ENCODE peak calls at places on chromosomes 16 and 17, in six cellular contexts. One of them, this sample, is unnamed.

GRCh38 chr17:6509295-6509771 is 47.0 kb downstream of the PITPNM3 start:
- DNase-seq in nucleus accumbens: no peak
- DNase-seq in KBM-7: no peak
- DNase-seq in AG10803: no peak
- DNase-seq in fibroblast of mammary gland: peak
- DNase-seq in choroid plexus epithelial cell: peak
- DNase-seq in this sample: no peak

GRCh38 chr16:6081320-6081976 is 983.9 kb upstream of the EEF2KMT start:
- DNase-seq in nucleus accumbens: no peak
- DNase-seq in KBM-7: peak
- DNase-seq in choroid plexus epithelial cell: no peak
- DNase-seq in AG10803: no peak
- DNase-seq in fibroblast of mammary gland: no peak
- DNase-seq in this sample: no peak

GRCh38 chr17:42477173-42477572 is 18.5 kb downstream of the ATP6V0A1 start:
- DNase-seq in nucleus accumbens: no peak
- DNase-seq in choroid plexus epithelial cell: no peak
- DNase-seq in KBM-7: no peak
- DNase-seq in fibroblast of mammary gland: no peak
- DNase-seq in AG10803: no peak
- DNase-seq in this sample: no peak

GRCh38 chr16:55057866-55058265 is 127.2 kb downstream of the IRX5 start:
- DNase-seq in nucleus accumbens: no peak
- DNase-seq in choroid plexus epithelial cell: no peak
- DNase-seq in KBM-7: no peak
- DNase-seq in AG10803: no peak
- DNase-seq in fibroblast of mammary gland: no peak
- DNase-seq in this sample: no peak

GRCh38 chr17:13582776-13583414 is 18.8 kb downstream of the HS3ST3A1 start:
- DNase-seq in AG10803: peak
- DNase-seq in nucleus accumbens: no peak
- DNase-seq in KBM-7: no peak
- DNase-seq in fibroblast of mammary gland: no peak
- DNase-seq in choroid plexus epithelial cell: no peak
- DNase-seq in this sample: no peak

GRCh38 chr17:59561042-59561441 is 4.4 kb upstream of the DHX40 start:
- DNase-seq in choroid plexus epithelial cell: peak
- DNase-seq in KBM-7: peak
- DNase-seq in nucleus accumbens: no peak
- DNase-seq in AG10803: peak
- DNase-seq in fibroblast of mammary gland: peak
- DNase-seq in this sample: peak

GRCh38 chr17:37037590-37038155 is 88.9 kb downstream of the AATF start:
- DNase-seq in KBM-7: no peak
- DNase-seq in AG10803: peak
- DNase-seq in choroid plexus epithelial cell: no peak
- DNase-seq in nucleus accumbens: no peak
- DNase-seq in fibroblast of mammary gland: peak
- DNase-seq in this sample: no peak

GRCh38 chr17:43823350-43824084 is 9.4 kb downstream of the MPP3 start:
- DNase-seq in fibroblast of mammary gland: no peak
- DNase-seq in KBM-7: no peak
- DNase-seq in AG10803: no peak
- DNase-seq in choroid plexus epithelial cell: no peak
- DNase-seq in nucleus accumbens: no peak
- DNase-seq in this sample: no peak

GRCh38 chr17:47697948-47698711 is 4.2 kb downstream of the TBKBP1 start:
- DNase-seq in KBM-7: no peak
- DNase-seq in fibroblast of mammary gland: no peak
- DNase-seq in choroid plexus epithelial cell: no peak
- DNase-seq in AG10803: no peak
- DNase-seq in nucleus accumbens: no peak
- DNase-seq in this sample: no peak

GRCh38 chr16:20401475-20402016 is 3.0 kb downstream of the PDILT start:
- DNase-seq in choroid plexus epithelial cell: no peak
- DNase-seq in AG10803: no peak
- DNase-seq in nucleus accumbens: no peak
- DNase-seq in fibroblast of mammary gland: no peak
- DNase-seq in KBM-7: no peak
- DNase-seq in this sample: no peak

GRCh38 chr16:13109171-13109570 is 207.8 kb downstream of the SHISA9 start:
- DNase-seq in AG10803: no peak
- DNase-seq in nucleus accumbens: no peak
- DNase-seq in fibroblast of mammary gland: no peak
- DNase-seq in KBM-7: no peak
- DNase-seq in choroid plexus epithelial cell: no peak
- DNase-seq in this sample: no peak

GRCh38 chr16:83356266-83356665 is 451.5 kb upstream of the HSBP1 start:
- DNase-seq in fibroblast of mammary gland: peak
- DNase-seq in choroid plexus epithelial cell: peak
- DNase-seq in nucleus accumbens: no peak
- DNase-seq in KBM-7: peak
- DNase-seq in AG10803: peak
- DNase-seq in this sample: peak

GRCh38 chr16:31513126-31513525 is 4.9 kb upstream of the RUSF1 start:
- DNase-seq in nucleus accumbens: no peak
- DNase-seq in AG10803: peak
- DNase-seq in KBM-7: no peak
- DNase-seq in fibroblast of mammary gland: peak
- DNase-seq in choroid plexus epithelial cell: peak
- DNase-seq in this sample: no peak

GRCh38 chr17:57455063-57455914 is 199.0 kb downstream of the MSI2 start:
- DNase-seq in nucleus accumbens: no peak
- DNase-seq in choroid plexus epithelial cell: peak
- DNase-seq in fibroblast of mammary gland: no peak
- DNase-seq in AG10803: peak
- DNase-seq in KBM-7: peak
- DNase-seq in this sample: peak

GRCh38 chr16:67842509-67843342 is 606 bp downstream of the THAP11 start:
- DNase-seq in choroid plexus epithelial cell: peak
- DNase-seq in nucleus accumbens: peak
- DNase-seq in AG10803: peak
- DNase-seq in KBM-7: peak
- DNase-seq in fibroblast of mammary gland: peak
- DNase-seq in this sample: peak

GRCh38 chr16:66342294-66342900 is 24.1 kb upstream of the CDH5 start:
- DNase-seq in AG10803: no peak
- DNase-seq in choroid plexus epithelial cell: peak
- DNase-seq in KBM-7: no peak
- DNase-seq in nucleus accumbens: no peak
- DNase-seq in fibroblast of mammary gland: peak
- DNase-seq in this sample: peak

GRCh38 chr17:65797809-65798208 is 236.4 kb upstream of the AXIN2 start:
- DNase-seq in fibroblast of mammary gland: peak
- DNase-seq in AG10803: no peak
- DNase-seq in KBM-7: peak
- DNase-seq in nucleus accumbens: no peak
- DNase-seq in choroid plexus epithelial cell: peak
- DNase-seq in this sample: peak

GRCh38 chr17:6853764-6854442 is 22.4 kb upstream of the TEKT1 start:
- DNase-seq in nucleus accumbens: no peak
- DNase-seq in KBM-7: no peak
- DNase-seq in choroid plexus epithelial cell: peak
- DNase-seq in fibroblast of mammary gland: no peak
- DNase-seq in AG10803: no peak
- DNase-seq in this sample: no peak

GRCh38 chr16:86927699-86928098 is 349.4 kb downstream of the FOXL1 start:
- DNase-seq in AG10803: no peak
- DNase-seq in nucleus accumbens: no peak
- DNase-seq in choroid plexus epithelial cell: no peak
- DNase-seq in KBM-7: no peak
- DNase-seq in fibroblast of mammary gland: no peak
- DNase-seq in this sample: no peak

GRCh38 chr17:77281024-77281903 is 140.5 kb downstream of the SEC14L1 start:
- DNase-seq in AG10803: peak
- DNase-seq in KBM-7: no peak
- DNase-seq in choroid plexus epithelial cell: no peak
- DNase-seq in fibroblast of mammary gland: no peak
- DNase-seq in nucleus accumbens: no peak
- DNase-seq in this sample: peak

GRCh38 chr17:74296548-74296936 is 22.5 kb downstream of the DNAI2 start:
- DNase-seq in KBM-7: peak
- DNase-seq in choroid plexus epithelial cell: peak
- DNase-seq in nucleus accumbens: no peak
- DNase-seq in AG10803: peak
- DNase-seq in fibroblast of mammary gland: peak
- DNase-seq in this sample: peak

GRCh38 chr17:43827596-43827995 is 5.3 kb downstream of the MPP3 start:
- DNase-seq in fibroblast of mammary gland: no peak
- DNase-seq in AG10803: no peak
- DNase-seq in KBM-7: no peak
- DNase-seq in choroid plexus epithelial cell: no peak
- DNase-seq in nucleus accumbens: no peak
- DNase-seq in this sample: no peak

GRCh38 chr17:41107941-41108445 is 2.8 kb downstream of the KRTAP4-9 start:
- DNase-seq in fibroblast of mammary gland: no peak
- DNase-seq in KBM-7: no peak
- DNase-seq in nucleus accumbens: no peak
- DNase-seq in AG10803: peak
- DNase-seq in choroid plexus epithelial cell: no peak
- DNase-seq in this sample: no peak

GRCh38 chr17:61338000-61338864 is 61.4 kb upstream of the TBX2 start:
- DNase-seq in nucleus accumbens: no peak
- DNase-seq in AG10803: peak
- DNase-seq in choroid plexus epithelial cell: peak
- DNase-seq in fibroblast of mammary gland: peak
- DNase-seq in KBM-7: no peak
- DNase-seq in this sample: no peak

GRCh38 chr16:50718061-50718760 is 23.7 kb upstream of the CYLD start:
- DNase-seq in KBM-7: no peak
- DNase-seq in choroid plexus epithelial cell: peak
- DNase-seq in nucleus accumbens: no peak
- DNase-seq in AG10803: peak
- DNase-seq in fibroblast of mammary gland: peak
- DNase-seq in this sample: no peak

GRCh38 chr17:70655179-70655578 is 485.8 kb downstream of the KCNJ2 start:
- DNase-seq in nucleus accumbens: no peak
- DNase-seq in AG10803: no peak
- DNase-seq in KBM-7: no peak
- DNase-seq in fibroblast of mammary gland: no peak
- DNase-seq in choroid plexus epithelial cell: no peak
- DNase-seq in this sample: no peak

GRCh38 chr16:68644715-68645493 is at the start of gene CDH3:
- DNase-seq in nucleus accumbens: no peak
- DNase-seq in KBM-7: peak
- DNase-seq in AG10803: no peak
- DNase-seq in choroid plexus epithelial cell: no peak
- DNase-seq in fibroblast of mammary gland: no peak
- DNase-seq in this sample: peak

GRCh38 chr17:48754500-48755261 is 26.1 kb upstream of the HOXB13 start:
- DNase-seq in choroid plexus epithelial cell: no peak
- DNase-seq in fibroblast of mammary gland: no peak
- DNase-seq in nucleus accumbens: no peak
- DNase-seq in AG10803: no peak
- DNase-seq in KBM-7: no peak
- DNase-seq in this sample: no peak

GRCh38 chr17:419073-419735 is 66.6 kb upstream of the RPH3AL start:
- DNase-seq in AG10803: no peak
- DNase-seq in fibroblast of mammary gland: no peak
- DNase-seq in choroid plexus epithelial cell: no peak
- DNase-seq in KBM-7: no peak
- DNase-seq in nucleus accumbens: no peak
- DNase-seq in this sample: no peak

GRCh38 chr16:56116577-56116964 is 74.7 kb upstream of the GNAO1 start:
- DNase-seq in fibroblast of mammary gland: no peak
- DNase-seq in nucleus accumbens: no peak
- DNase-seq in AG10803: no peak
- DNase-seq in choroid plexus epithelial cell: no peak
- DNase-seq in KBM-7: no peak
- DNase-seq in this sample: no peak

GRCh38 chr17:17091276-17091675 is 49.0 kb downstream of the MPRIP start:
- DNase-seq in choroid plexus epithelial cell: no peak
- DNase-seq in nucleus accumbens: no peak
- DNase-seq in KBM-7: no peak
- DNase-seq in AG10803: no peak
- DNase-seq in fibroblast of mammary gland: no peak
- DNase-seq in this sample: no peak

GRCh38 chr16:31334934-31335333 is 20.0 kb upstream of the ITGAX start:
- DNase-seq in KBM-7: no peak
- DNase-seq in nucleus accumbens: no peak
- DNase-seq in AG10803: no peak
- DNase-seq in choroid plexus epithelial cell: no peak
- DNase-seq in fibroblast of mammary gland: no peak
- DNase-seq in this sample: no peak

GRCh38 chr17:82356845-82357355 is 2.1 kb upstream of the TEX19 start:
- DNase-seq in fibroblast of mammary gland: no peak
- DNase-seq in choroid plexus epithelial cell: no peak
- DNase-seq in KBM-7: no peak
- DNase-seq in nucleus accumbens: no peak
- DNase-seq in AG10803: no peak
- DNase-seq in this sample: no peak

GRCh38 chr17:57945999-57946797 is 9.0 kb downstream of the CUEDC1 start:
- DNase-seq in nucleus accumbens: no peak
- DNase-seq in AG10803: peak
- DNase-seq in choroid plexus epithelial cell: no peak
- DNase-seq in fibroblast of mammary gland: peak
- DNase-seq in KBM-7: no peak
- DNase-seq in this sample: no peak